ENCODE peak calls at places on chromosome 3, in four cellular contexts. Y, E, S and R are unnamed samples.

GRCh38 chr3:122572940-122573412 is 4.5 kb upstream of the PARP15 start:
- DNase-seq in Y (peak), E (no peak), S (peak), R (peak)

GRCh38 chr3:30227571-30228301 is 378.7 kb upstream of the TGFBR2 start:
- DNase-seq in Y (peak), E (no peak), S (no peak), R (no peak)

GRCh38 chr3:16494906-16495580 is 18.5 kb downstream of the RFTN1 start:
- DNase-seq in Y (peak), E (no peak), S (no peak), R (no peak)

GRCh38 chr3:194871864-194872668 is 186.4 kb downstream of the FAM43A start:
- DNase-seq in Y (peak), E (no peak), S (no peak), R (peak)

GRCh38 chr3:153142961-153143360 is 19.1 kb upstream of the RAP2B start:
- DNase-seq in Y (no peak), E (no peak), S (no peak), R (no peak)

GRCh38 chr3:45942051-45942825 is 1.0 kb upstream of the CXCR6 start:
- DNase-seq in Y (peak), E (no peak), S (no peak), R (no peak)

GRCh38 chr3:132549890-132550578 is 47.0 kb upstream of the ACKR4 start:
- DNase-seq in Y (peak), E (no peak), S (peak), R (no peak)

GRCh38 chr3:78632925-78633324 is 1134.9 kb downstream of the ROBO1 start:
- DNase-seq in Y (no peak), E (no peak), S (no peak), R (no peak)

GRCh38 chr3:133747907-133748639 is 1.9 kb downstream of the TF start:
- DNase-seq in Y (no peak), E (no peak), S (no peak), R (no peak)

GRCh38 chr3:76065975-76066374 is 280.6 kb upstream of the ZNF717 start:
- DNase-seq in Y (peak), E (no peak), S (no peak), R (no peak)